ENCODE peak calls at places on chromosomes 1 and 21, in nine cellular contexts. L is EH, G is stromal cell of bone marrow, Y is KBM-7, I is substantia nigra, U is Calu3, C is HFFc6, A is H9, W is NCI-H2171 treated with DMSO at 0.1 percent for 48 hours. N is an unnamed sample.
A peak's percentile ranks its signal among the peaks of the same experiment; 100 is the strongest.

GRCh38 chr1:24411963-24412362 is 1.6 kb downstream of the STPG1 start:
- DNase-seq in L (peak; percentile 73), G (no peak), Y (no peak), I (no peak), U (no peak), C (peak; percentile 66), A (no peak), W (no peak), N (no peak)

GRCh38 chr1:94821636-94822305 is 1.6 kb downstream of the SLC44A3 start:
- DNase-seq in L (no peak), G (no peak), Y (no peak), I (no peak), U (no peak), C (no peak), A (no peak), W (peak; percentile 89), N (no peak)

GRCh38 chr1:81877940-81878339 is 77.2 kb downstream of the ADGRL2 start:
- DNase-seq in L (no peak), G (no peak), Y (no peak), I (no peak), U (no peak), C (no peak), A (no peak), W (no peak), N (no peak)

GRCh38 chr1:2270260-2271100 is 42.4 kb downstream of the SKI start:
- DNase-seq in L (peak; percentile 55), G (no peak), Y (no peak), I (no peak), U (no peak), C (no peak), A (peak; percentile 36), W (no peak), N (no peak)

GRCh38 chr1:15153842-15154479 is 414 bp downstream of the TMEM51 start:
- DNase-seq in L (peak; percentile 41), G (no peak), Y (peak; percentile 81), I (peak; percentile 41), U (peak; percentile 70), C (peak; percentile 26), A (peak; percentile 78), W (peak; percentile 48), N (peak; percentile 73)

GRCh38 chr1:156111355-156111962 is 3.1 kb upstream of the LMNA start:
- DNase-seq in L (no peak), G (no peak), Y (no peak), I (no peak), U (no peak), C (no peak), A (no peak), W (peak; percentile 39), N (no peak)

GRCh38 chr1:66207484-66207883 is 326.5 kb upstream of the SGIP1 start:
- DNase-seq in L (peak; percentile 65), G (peak; percentile 76), Y (no peak), I (no peak), U (no peak), C (peak; percentile 21), A (no peak), W (peak; percentile 18), N (no peak)

GRCh38 chr1:113394043-113394862 is 3.9 kb downstream of the MAGI3 start:
- DNase-seq in L (no peak), G (no peak), Y (no peak), I (no peak), U (no peak), C (no peak), A (no peak), W (no peak), N (no peak)

GRCh38 chr1:232725303-232726047 is 79.7 kb upstream of the MAP10 start:
- DNase-seq in L (peak; percentile 2), G (no peak), Y (no peak), I (no peak), U (no peak), C (no peak), A (peak; percentile 31), W (peak; percentile 16), N (no peak)

GRCh38 chr1:1925437-1926345 is 6.6 kb upstream of the TMEM52 start:
- DNase-seq in L (no peak), G (no peak), Y (no peak), I (no peak), U (no peak), C (no peak), A (no peak), W (no peak), N (no peak)

GRCh38 chr1:147152772-147153171 is 19.5 kb downstream of the PRKAB2 start:
- DNase-seq in L (no peak), G (no peak), Y (no peak), I (no peak), U (no peak), C (no peak), A (no peak), W (no peak), N (no peak)

GRCh38 chr1:208150810-208151458 is 93.2 kb downstream of the PLXNA2 start:
- DNase-seq in L (no peak), G (no peak), Y (no peak), I (no peak), U (no peak), C (no peak), A (no peak), W (no peak), N (no peak)

GRCh38 chr1:53076721-53077598 is 14.9 kb downstream of the PODN start:
- DNase-seq in L (no peak), G (no peak), Y (no peak), I (no peak), U (no peak), C (no peak), A (no peak), W (no peak), N (no peak)

GRCh38 chr1:212432163-212432705 is 486 bp upstream of the NENF start:
- DNase-seq in L (no peak), G (no peak), Y (no peak), I (no peak), U (no peak), C (no peak), A (no peak), W (no peak), N (no peak)

GRCh38 chr1:228691926-228692325 is 43.4 kb upstream of the RHOU start:
- DNase-seq in L (peak; percentile 27), G (peak; percentile 10), Y (peak; percentile 35), I (no peak), U (peak; percentile 58), C (peak; percentile 24), A (no peak), W (peak; percentile 75), N (no peak)

GRCh38 chr1:231376101-231376500 is 38.0 kb downstream of the SPRTN start:
- DNase-seq in L (peak; percentile 62), G (no peak), Y (no peak), I (no peak), U (no peak), C (peak; percentile 33), A (no peak), W (no peak), N (no peak)

GRCh38 chr1:107791381-107791780 is 173.6 kb downstream of the VAV3 start:
- DNase-seq in L (no peak), G (no peak), Y (no peak), I (no peak), U (no peak), C (no peak), A (no peak), W (no peak), N (no peak)

GRCh38 chr1:184791199-184791935 is 36.7 kb upstream of the EDEM3 start:
- DNase-seq in L (peak; percentile 78), G (peak; percentile 72), Y (no peak), I (no peak), U (no peak), C (peak; percentile 46), A (no peak), W (no peak), N (no peak)

GRCh38 chr1:71390518-71390917 is 309.7 kb upstream of the ZRANB2 start:
- DNase-seq in L (no peak), G (no peak), Y (peak; percentile 71), I (no peak), U (no peak), C (no peak), A (no peak), W (no peak), N (no peak)

GRCh38 chr21:45381036-45381787 is 23.8 kb upstream of the COL18A1 start:
- DNase-seq in L (no peak), G (no peak), Y (no peak), I (no peak), U (no peak), C (no peak), A (no peak), W (no peak), N (no peak)

GRCh38 chr21:37339527-37339889 is 27.1 kb upstream of the DYRK1A start:
- DNase-seq in L (no peak), G (no peak), Y (no peak), I (no peak), U (no peak), C (no peak), A (no peak), W (no peak), N (no peak)

GRCh38 chr1:64072089-64072835 is 131.2 kb upstream of the UBE2U start:
- DNase-seq in L (no peak), G (no peak), Y (no peak), I (no peak), U (no peak), C (no peak), A (no peak), W (no peak), N (no peak)

GRCh38 chr1:223670458-223671159 is 5.1 kb upstream of the CAPN8 start:
- DNase-seq in L (peak; percentile 52), G (peak; percentile 20), Y (no peak), I (no peak), U (peak; percentile 70), C (peak; percentile 45), A (peak; percentile 77), W (no peak), N (no peak)

GRCh38 chr1:57327331-57327730 is 96.5 kb downstream of the DAB1 start:
- DNase-seq in L (no peak), G (no peak), Y (no peak), I (no peak), U (no peak), C (no peak), A (no peak), W (peak; percentile 91), N (no peak)

GRCh38 chr1:40162791-40163441 is 1.7 kb downstream of the RLF start:
- DNase-seq in L (peak; percentile 48), G (no peak), Y (no peak), I (no peak), U (no peak), C (peak; percentile 24), A (no peak), W (no peak), N (no peak)

GRCh38 chr1:199878818-199879217 is 148.7 kb upstream of the NR5A2 start:
- DNase-seq in L (no peak), G (no peak), Y (peak; percentile 80), I (no peak), U (no peak), C (no peak), A (no peak), W (no peak), N (no peak)

GRCh38 chr21:19864456-19864855 is 1133.8 kb upstream of the NCAM2 start:
- DNase-seq in L (no peak), G (no peak), Y (no peak), I (no peak), U (no peak), C (no peak), A (no peak), W (no peak), N (no peak)

GRCh38 chr1:85109475-85109874 is 61.2 kb upstream of the MCOLN3 start:
- DNase-seq in L (peak; percentile 77), G (peak; percentile 37), Y (peak; percentile 81), I (no peak), U (peak; percentile 58), C (peak; percentile 57), A (peak; percentile 69), W (peak; percentile 31), N (peak; percentile 46)